ENCODE peak calls at places on chromosomes 5 and 9, in four cellular contexts. F is fibroblast of lung, Y is B cell, R is ovary. I is an unnamed sample.

GRCh38 chr9:68416891-68417570 is 60.6 kb downstream of the PGM5 start:
- DNase-seq in R (no peak), F (peak), Y (peak), I (no peak)

GRCh38 chr9:129414377-129415021 is 206.4 kb downstream of the C9orf50 start:
- DNase-seq in F (peak), R (peak), Y (peak), I (peak)

GRCh38 chr9:128341435-128341849 is 1.1 kb downstream of the SLC27A4 start:
- DNase-seq in F (peak), Y (peak), R (peak), I (peak)

GRCh38 chr5:83608122-83608521 is 112.5 kb downstream of the HAPLN1 start:
- DNase-seq in Y (no peak), R (no peak), F (peak), I (no peak)

GRCh38 chr5:61467766-61468482 is 135.9 kb downstream of the ZSWIM6 start:
- DNase-seq in R (no peak), Y (no peak), F (peak), I (no peak)

GRCh38 chr9:134379774-134380431 is 53.6 kb downstream of the RXRA start:
- DNase-seq in Y (no peak), R (no peak), F (no peak), I (no peak)

GRCh38 chr5:105506692-105507277 is 1944.2 kb upstream of the NUDT12 start:
- DNase-seq in F (peak), R (no peak), Y (no peak), I (no peak)

GRCh38 chr9:107394264-107394663 is 95.3 kb downstream of the KLF4 start:
- DNase-seq in F (peak), R (no peak), Y (no peak), I (no peak)

GRCh38 chr5:180769821-180770220 is 30.0 kb upstream of the OR2Y1 start:
- DNase-seq in Y (no peak), R (no peak), F (no peak), I (no peak)

GRCh38 chr5:10801931-10802674 is 41.1 kb upstream of the DAP start:
- DNase-seq in F (peak), R (no peak), Y (no peak), I (no peak)
- TF ChIP-seq CTCF in F (peak), R (no peak), Y (no peak), I (no peak)

GRCh38 chr9:37032713-37033112 is 1.4 kb downstream of the PAX5 start:
- DNase-seq in F (no peak), Y (peak), R (no peak), I (no peak)
- TF ChIP-seq CTCF in F (no peak), Y (no peak), R (no peak), I (no peak)

DNA sequence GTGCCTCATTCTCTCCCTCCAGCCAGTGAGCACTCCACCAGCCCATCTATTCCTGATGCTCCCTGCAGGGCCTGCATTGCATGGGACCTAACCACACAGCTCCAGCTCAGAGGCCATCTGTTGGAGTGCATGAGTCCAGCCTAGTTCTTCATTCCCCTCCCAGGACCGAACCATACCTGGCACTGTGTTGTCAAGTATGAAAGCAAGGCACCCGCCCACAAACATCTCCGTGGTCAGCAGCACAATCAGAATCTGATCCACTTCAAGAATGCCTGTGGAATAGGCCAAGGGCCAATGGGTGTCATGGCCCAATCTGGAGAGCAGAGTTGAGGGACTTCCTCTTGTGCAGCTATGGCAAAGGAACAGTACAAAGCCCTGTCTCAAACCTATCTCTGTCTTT is 5.9 kb downstream of the SLC23A1 start:
- DNase-seq in F (no peak), R (peak), Y (no peak), I (no peak)
- TF ChIP-seq CTCF in F (no peak), R (no peak), Y (no peak), I (no peak)

DNA sequence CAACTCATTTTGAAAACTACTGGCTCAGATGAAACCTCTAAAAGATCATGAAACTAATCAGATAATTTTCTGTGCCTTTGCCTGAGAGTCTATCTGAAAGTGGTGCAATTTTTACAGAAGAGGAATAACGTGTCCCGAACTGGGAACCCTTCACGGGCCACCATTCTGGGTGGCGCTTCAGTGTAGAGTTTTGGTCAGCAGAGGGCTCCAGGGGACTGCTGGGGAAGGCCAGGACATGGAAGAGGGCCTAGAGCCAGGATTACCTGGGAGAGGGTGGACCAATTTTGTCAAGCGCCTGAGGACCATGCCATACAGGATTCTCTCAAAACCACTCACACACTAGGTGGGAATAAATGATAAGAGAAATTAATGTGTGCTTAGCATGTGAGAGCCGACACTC is 49.7 kb upstream of the PLEKHG4B start:
- DNase-seq in Y (no peak), R (no peak), F (peak), I (no peak)
- TF ChIP-seq CTCF in Y (no peak), R (no peak), F (peak), I (no peak)